ENCODE peak calls at places on chromosomes 2 and 18, in four cellular contexts. J is activated T-cell treated with anti-CD3 and anti-CD28 coated beads for 48 hours; C is activated effector memory CD4-positive, alpha-beta T cell treated with anti-CD3 and anti-CD28 coated beads, Interleukin-2, amount 50 U/mL, for 16 hours; A is Right ventricle myocardium superior. O is an unnamed sample.

GRCh38 chr2:230738391-230738811 is 25.8 kb downstream of the CAB39 start:
- DNase-seq in J (no peak), C (no peak), A (no peak), O (no peak)

GRCh38 chr18:74654637-74655036 is 57.0 kb downstream of the ZNF407 start:
- DNase-seq in J (no peak), C (no peak), A (no peak), O (no peak)

GRCh38 chr18:79169958-79170555 is 100.9 kb downstream of the ATP9B start:
- DNase-seq in A (peak), J (no peak), C (no peak), O (peak)

GRCh38 chr2:235406420-235406819 is 87.4 kb upstream of the AGAP1 start:
- DNase-seq in J (no peak), C (no peak), A (no peak), O (peak)

GRCh38 chr2:6982934-6983589 is 65.8 kb downstream of the RNF144A start:
- DNase-seq in A (no peak), C (no peak), J (no peak), O (no peak)

GRCh38 chr18:75548353-75548752 is 120.8 kb upstream of the SMIM21 start:
- DNase-seq in J (no peak), C (no peak), A (no peak), O (peak)

GRCh38 chr2:7057865-7058400 is 140.7 kb downstream of the RNF144A start:
- DNase-seq in C (no peak), A (no peak), J (no peak), O (no peak)

GRCh38 chr2:9029721-9030120 is 26.2 kb upstream of the MBOAT2 start:
- DNase-seq in C (no peak), A (no peak), J (no peak), O (no peak)

GRCh38 chr2:46547223-46548102 is 68.1 kb downstream of the TMEM247 start:
- DNase-seq in A (peak), C (no peak), J (no peak), O (no peak)

GRCh38 chr2:227828385-227828990 is 14.8 kb downstream of the CCL20 start:
- DNase-seq in J (no peak), A (no peak), C (no peak), O (no peak)

GRCh38 chr2:190350371-190350770 is 7.0 kb downstream of the INPP1 start:
- DNase-seq in C (no peak), J (no peak), A (no peak), O (no peak)

O was measured in body of pancreas.